ENCODE peak calls at places on chromosomes 13 and 19, in five cellular contexts. V is LoVo; K is stimulated activated naive CD4-positive, alpha-beta T cell; A is naive thymus-derived CD8-positive, alpha-beta T cell; H is NCI-H460. L is an unnamed sample.

GRCh38 chr13:76730220-76730619 is 156.0 kb downstream of the KCTD12 start:
- DNase-seq in V (no peak), K (no peak), A (no peak), H (no peak), L (no peak)

GRCh38 chr19:33397536-33398360 is 24.2 kb downstream of the CEBPG start:
- DNase-seq in V (no peak), K (no peak), A (no peak), H (no peak), L (peak; percentile 35)

GRCh38 chr13:95530178-95530577 is 22.3 kb upstream of the CLDN10 start:
- DNase-seq in V (no peak), K (no peak), A (no peak), H (peak; percentile 43), L (no peak)

GRCh38 chr13:104691765-104692164 is 1625.5 kb upstream of the SLC10A2 start:
- DNase-seq in V (no peak), K (no peak), A (no peak), H (no peak), L (no peak)

GRCh38 chr13:41976491-41976890 is 15.6 kb upstream of the VWA8 start:
- DNase-seq in V (no peak), K (no peak), A (no peak), H (no peak), L (no peak)

GRCh38 chr19:15170345-15170744 is 30.4 kb downstream of the NOTCH3 start:
- DNase-seq in V (no peak), K (no peak), A (no peak), H (no peak), L (no peak)

GRCh38 chr19:1336079-1336684 is 47.5 kb upstream of the NDUFS7 start:
- DNase-seq in V (no peak), K (no peak), A (no peak), H (no peak), L (no peak)

GRCh38 chr19:48991823-48992570 is 1.1 kb downstream of the GYS1 start:
- DNase-seq in V (peak; percentile 68), K (no peak), A (no peak), H (peak; percentile 51), L (no peak)

GRCh38 chr19:42468273-42468796 is 25.6 kb upstream of the CXCL17 start:
- DNase-seq in V (peak; percentile 72), K (no peak), A (no peak), H (no peak), L (no peak)

GRCh38 chr13:65095118-65095517 is 2135.0 kb downstream of the PCDH9 start:
- DNase-seq in V (no peak), K (no peak), A (no peak), H (no peak), L (no peak)

GRCh38 chr19:48424694-48425219 is 21.0 kb upstream of the GRWD1 start:
- DNase-seq in V (no peak), K (no peak), A (no peak), H (no peak), L (no peak)

GRCh38 chr13:79485014-79485441 is 4.1 kb downstream of the NDFIP2 start:
- DNase-seq in V (peak; percentile 78), K (no peak), A (no peak), H (no peak), L (no peak)

GRCh38 chr19:38266981-38267597 is 2.7 kb downstream of the SPINT2 start:
- DNase-seq in V (peak; percentile 72), K (no peak), A (no peak), H (no peak), L (no peak)

GRCh38 chr13:38980628-38981078 is 10.0 kb downstream of the STOML3 start:
- DNase-seq in V (no peak), K (no peak), A (no peak), H (no peak), L (no peak)

GRCh38 chr19:50547385-50548190 is 20.6 kb downstream of the LRRC4B start:
- DNase-seq in V (no peak), K (no peak), A (no peak), H (no peak), L (no peak)

GRCh38 chr19:11539495-11540365 is 1.1 kb downstream of the CNN1 start:
- DNase-seq in V (no peak), K (no peak), A (no peak), H (no peak), L (no peak)

GRCh38 chr13:30529085-30529815 is 63.5 kb upstream of the HMGB1 start:
- DNase-seq in V (no peak), K (no peak), A (no peak), H (peak; percentile 65), L (no peak)

GRCh38 chr13:93224545-93224944 is 2.1 kb upstream of the GPC6 start:
- DNase-seq in V (no peak), K (no peak), A (no peak), H (no peak), L (no peak)

GRCh38 chr13:110319774-110320509 is 12.9 kb downstream of the COL4A2 start:
- DNase-seq in V (peak; percentile 28), K (no peak), A (no peak), H (no peak), L (no peak)

GRCh38 chr13:106381083-106381482 is 154.4 kb downstream of the EFNB2 start:
- DNase-seq in V (no peak), K (no peak), A (no peak), H (no peak), L (no peak)

GRCh38 chr13:74114202-74114601 is 20.0 kb downstream of the KLF12 start:
- DNase-seq in V (no peak), K (no peak), A (no peak), H (no peak), L (no peak)

GRCh38 chr13:112725346-112726017 is 35.6 kb downstream of the ATP11A start:
- DNase-seq in V (peak; percentile 4), K (no peak), A (peak; percentile 27), H (no peak), L (no peak)

GRCh38 chr19:10288662-10289166 is 1.0 kb upstream of the ICAM5 start:
- DNase-seq in V (no peak), K (peak; percentile 8), A (peak; percentile 18), H (peak; percentile 58), L (peak; percentile 56)

L was measured in neural crest cell.